ENCODE peak calls at places on chromosomes 7 and 10, in nine cellular contexts. A is cardiac fibroblast, J is OCI-LY7, U is LNCaP clone FGC, F is choroid plexus epithelial cell, Q is GM13977, H is HL-60, B is cardiac muscle cell, X is H9. C is an unnamed sample.

GRCh38 chr10:116470768-116471415 is 43.2 kb downstream of the PNLIPRP3 start:
- DNase-seq in A (no peak), J (peak), U (no peak), F (peak), Q (no peak), H (no peak), B (no peak), X (peak), C (no peak)

GRCh38 chr10:131560726-131561390 is 249.3 kb upstream of the TCERG1L start:
- DNase-seq in A (no peak), J (no peak), U (no peak), F (no peak), Q (no peak), H (no peak), B (no peak), X (no peak), C (no peak)

GRCh38 chr7:18529213-18529612 is 33.7 kb downstream of the HDAC9 start:
- DNase-seq in A (no peak), J (no peak), U (peak), F (no peak), Q (no peak), H (no peak), B (no peak), X (no peak), C (no peak)

GRCh38 chr10:67926956-67927355 is 42.5 kb downstream of the SIRT1 start:
- DNase-seq in A (no peak), J (no peak), U (no peak), F (peak), Q (no peak), H (no peak), B (no peak), X (no peak), C (no peak)

GRCh38 chr7:1412322-1413261 is 46.7 kb downstream of the MICALL2 start:
- DNase-seq in A (peak), J (peak), U (peak), F (peak), Q (peak), H (peak), B (peak), X (peak), C (peak)

GRCh38 chr7:608361-608760 is 88.7 kb upstream of the PDGFA start:
- DNase-seq in A (no peak), J (no peak), U (no peak), F (no peak), Q (no peak), H (no peak), B (no peak), X (no peak), C (no peak)

GRCh38 chr10:8331896-8332729 is 277.6 kb downstream of the GATA3 start:
- DNase-seq in A (peak), J (no peak), U (no peak), F (peak), Q (peak), H (no peak), B (peak), X (peak), C (peak)

GRCh38 chr10:29239569-29240472 is 49.0 kb upstream of the LYZL1 start:
- DNase-seq in A (peak), J (peak), U (peak), F (peak), Q (peak), H (no peak), B (peak), X (peak), C (peak)

GRCh38 chr10:103605359-103606156 is 112.1 kb downstream of the NEURL1 start:
- DNase-seq in A (peak), J (peak), U (no peak), F (peak), Q (peak), H (peak), B (no peak), X (peak), C (peak)

GRCh38 chr7:4143006-4143405 is 539.1 kb upstream of the FOXK1 start:
- DNase-seq in A (no peak), J (no peak), U (no peak), F (no peak), Q (no peak), H (no peak), B (no peak), X (no peak), C (no peak)

GRCh38 chr7:98628916-98629525 is 11.9 kb downstream of the NPTX2 start:
- DNase-seq in A (no peak), J (no peak), U (no peak), F (no peak), Q (no peak), H (no peak), B (no peak), X (no peak), C (no peak)

GRCh38 chr10:69797959-69798358 is 3.7 kb upstream of the COL13A1 start:
- DNase-seq in A (no peak), J (no peak), U (no peak), F (no peak), Q (no peak), H (no peak), B (no peak), X (no peak), C (no peak)

GRCh38 chr10:69801434-69802315 is at the start of gene COL13A1:
- DNase-seq in A (peak), J (no peak), U (peak), F (peak), Q (peak), H (no peak), B (peak), X (peak), C (no peak)

GRCh38 chr10:69801094-69801433 is 642 bp upstream of the COL13A1 start:
- DNase-seq in A (peak), J (peak), U (no peak), F (peak), Q (peak), H (no peak), B (peak), X (peak), C (peak)

GRCh38 chr10:69800665-69801064 is 1.0 kb upstream of the COL13A1 start:
- DNase-seq in A (no peak), J (no peak), U (no peak), F (no peak), Q (no peak), H (no peak), B (no peak), X (no peak), C (no peak)

DNA sequence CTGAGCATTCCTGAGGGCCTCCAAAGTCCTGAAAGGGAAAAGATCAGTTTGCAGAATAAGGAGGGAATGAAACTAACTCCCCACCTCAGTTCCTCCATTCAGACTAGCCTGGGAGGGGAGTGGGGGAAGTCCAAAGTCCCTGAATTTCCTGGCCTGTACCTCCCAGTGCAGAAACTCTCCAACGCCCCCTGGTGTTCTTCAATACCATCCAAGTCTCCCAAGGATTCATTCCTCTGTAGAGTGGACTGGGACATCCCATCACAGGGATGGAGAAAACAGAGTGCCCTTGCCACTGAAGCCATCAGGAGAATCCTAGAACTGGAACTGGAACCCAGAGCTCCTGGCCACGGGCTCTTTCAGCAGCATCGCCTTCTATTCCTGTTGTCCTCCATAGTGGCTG is 1.6 kb upstream of the COL13A1 start:
- DNase-seq in A (peak), J (peak), U (no peak), F (peak), Q (no peak), H (no peak), B (peak), X (peak), C (no peak)
- TF ChIP-seq CTCF in A (peak), J (peak), U (peak), F (peak), Q (peak), H (peak), B (peak), X (peak), C (peak)

GRCh38 chr10:43355749-43356371 is 15.6 kb upstream of the FXYD4 start:
- DNase-seq in A (no peak), J (no peak), U (no peak), F (peak), Q (no peak), H (no peak), B (no peak), X (no peak), C (no peak)
- TF ChIP-seq CTCF in A (no peak), J (no peak), U (no peak), F (no peak), Q (no peak), H (no peak), B (no peak), X (peak), C (no peak)

GRCh38 chr7:117405519-117405918 is 21.8 kb downstream of the ASZ1 start:
- DNase-seq in A (no peak), J (no peak), U (no peak), F (no peak), Q (no peak), H (no peak), B (no peak), X (no peak), C (no peak)

GRCh38 chr7:117399820-117400422 is 27.4 kb downstream of the ASZ1 start:
- DNase-seq in A (peak), J (no peak), U (no peak), F (peak), Q (peak), H (no peak), B (no peak), X (no peak), C (peak)

GRCh38 chr7:117402109-117402508 is 25.2 kb downstream of the ASZ1 start:
- DNase-seq in A (no peak), J (no peak), U (no peak), F (peak), Q (no peak), H (no peak), B (no peak), X (no peak), C (no peak)

GRCh38 chr7:117403737-117404136 is 23.6 kb downstream of the ASZ1 start:
- DNase-seq in A (no peak), J (no peak), U (no peak), F (no peak), Q (no peak), H (no peak), B (no peak), X (no peak), C (no peak)

DNA sequence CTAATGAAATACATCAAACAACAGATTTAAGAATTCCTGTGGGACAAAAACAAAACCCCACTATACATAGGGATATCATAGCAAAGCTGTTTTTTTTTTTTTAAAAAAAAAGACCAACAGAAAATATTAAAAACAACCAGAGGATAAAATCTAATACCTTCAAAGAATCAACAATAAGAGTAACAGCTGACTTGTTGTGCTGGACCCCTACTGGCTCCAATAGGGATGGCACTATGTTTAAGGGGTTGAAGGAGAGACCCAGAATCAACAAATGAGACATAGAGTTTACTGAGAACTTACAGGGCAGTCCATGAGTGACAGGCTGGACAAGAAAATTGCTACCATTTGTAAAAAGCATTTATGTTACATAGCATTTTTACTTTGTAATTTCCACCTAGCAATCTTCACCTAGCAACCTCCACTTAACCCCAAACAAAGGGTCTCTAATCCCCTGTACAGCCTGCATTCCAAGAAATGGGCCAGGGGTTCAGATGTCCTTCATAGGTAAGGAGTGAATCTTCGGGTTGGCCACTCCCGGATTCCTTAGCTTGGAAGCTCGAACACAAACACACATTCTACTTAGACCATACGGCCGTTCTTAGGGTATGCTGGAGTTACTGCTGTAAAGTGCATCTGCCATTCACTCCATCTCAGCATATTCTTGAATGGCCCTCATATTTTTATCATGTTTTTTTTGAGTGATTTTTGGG is 25.8 kb downstream of the ASZ1 start:
- DNase-seq in A (peak), J (no peak), U (no peak), F (peak), Q (no peak), H (no peak), B (no peak), X (no peak), C (no peak)
- TF ChIP-seq CTCF in A (peak), J (peak), U (no peak), F (peak), Q (peak), H (no peak), B (peak), X (peak), C (no peak)

DNA sequence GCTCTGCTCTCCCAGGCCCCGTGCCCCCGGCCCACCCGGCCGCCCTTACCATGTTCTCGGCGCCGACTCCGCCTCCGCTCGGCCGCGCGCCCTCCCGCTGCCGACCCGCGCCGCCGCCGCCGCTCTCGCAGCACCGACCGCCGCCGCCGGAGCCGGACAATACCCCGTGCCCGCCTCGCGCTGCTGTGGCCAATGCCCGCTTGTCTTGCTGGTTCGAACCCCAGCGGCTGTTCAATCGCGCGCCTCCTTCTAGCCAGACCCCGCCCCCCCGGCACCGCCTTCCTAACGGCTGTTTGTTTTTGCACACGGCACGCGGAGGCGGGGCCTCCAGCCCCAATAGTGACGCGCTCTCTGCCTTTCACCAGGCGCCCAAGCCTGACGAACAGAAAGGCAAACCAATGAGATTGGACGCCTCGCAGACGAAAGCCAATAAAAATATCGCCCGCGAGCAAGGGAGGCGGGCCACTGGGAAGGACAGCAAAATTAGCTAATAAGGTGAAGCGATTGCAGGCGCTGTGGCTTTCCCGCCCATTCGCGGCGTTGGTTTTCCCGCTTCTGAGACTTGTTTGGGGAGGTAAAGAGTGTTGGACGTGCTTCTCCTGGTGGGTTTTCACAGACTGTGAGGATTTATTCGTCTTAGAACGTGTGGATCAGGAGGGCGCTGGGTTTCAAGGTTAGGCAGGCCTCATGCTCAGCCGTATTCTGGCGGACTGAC is at the start of gene H2AZ2:
- DNase-seq in A (peak), J (peak), U (peak), F (peak), Q (peak), H (peak), B (peak), X (peak), C (peak)
- TF ChIP-seq CTCF in A (no peak), J (peak), U (no peak), F (no peak), Q (no peak), H (no peak), B (no peak), X (no peak), C (no peak)

GRCh38 chr10:25682203-25682950 is 251.7 kb upstream of the MYO3A start:
- DNase-seq in A (peak), J (no peak), U (peak), F (peak), Q (no peak), H (no peak), B (peak), X (no peak), C (no peak)
- TF ChIP-seq CTCF in A (peak), J (peak), U (peak), F (peak), Q (no peak), H (no peak), B (peak), X (peak), C (no peak)

GRCh38 chr10:125159932-125160855 is at the start of gene CTBP2:
- DNase-seq in A (peak), J (no peak), U (no peak), F (peak), Q (peak), H (no peak), B (peak), X (peak), C (no peak)

GRCh38 chr10:125160856-125161569 is 650 bp upstream of the CTBP2 start:
- DNase-seq in A (peak), J (no peak), U (peak), F (peak), Q (peak), H (peak), B (peak), X (peak), C (peak)

GRCh38 chr10:125162181-125162906 is 2.0 kb upstream of the CTBP2 start:
- DNase-seq in A (no peak), J (no peak), U (no peak), F (no peak), Q (no peak), H (no peak), B (no peak), X (peak), C (no peak)

GRCh38 chr10:125159486-125159931 is 854 bp downstream of the CTBP2 start:
- DNase-seq in A (peak), J (no peak), U (no peak), F (no peak), Q (peak), H (no peak), B (peak), X (no peak), C (no peak)

GRCh38 chr10:125161570-125162139 is 1.3 kb upstream of the CTBP2 start:
- DNase-seq in A (peak), J (no peak), U (no peak), F (peak), Q (no peak), H (no peak), B (peak), X (no peak), C (peak)
- TF ChIP-seq CTCF in A (peak), J (no peak), U (peak), F (peak), Q (no peak), H (peak), B (no peak), X (peak), C (no peak)

GRCh38 chr10:85792533-85792858 is 574.1 kb downstream of the GRID1 start:
- DNase-seq in A (no peak), J (no peak), U (no peak), F (no peak), Q (no peak), H (no peak), B (no peak), X (no peak), C (no peak)
- TF ChIP-seq CTCF in A (no peak), J (no peak), U (no peak), F (no peak), Q (no peak), H (no peak), B (no peak), X (peak), C (no peak)